ENCODE peak calls at places on chromosomes 3 and 15, in eight cellular contexts. R, W, C, J, P, Z, B and K are unnamed samples.

GRCh38 chr15:27608248-27608647 is 490.9 kb downstream of the OCA2 start:
- DNase-seq in R (no peak), W (no peak), C (no peak), J (no peak), P (no peak), Z (no peak), B (no peak), K (no peak)

GRCh38 chr3:72582963-72583362 is 265.3 kb downstream of the SHQ1 start:
- DNase-seq in R (no peak), W (no peak), C (no peak), J (no peak), P (no peak), Z (no peak), B (no peak), K (no peak)

GRCh38 chr3:99532246-99532645 is 106.1 kb upstream of the COL8A1 start:
- DNase-seq in R (peak), W (no peak), C (peak), J (no peak), P (peak), Z (no peak), B (peak), K (peak)

GRCh38 chr3:188868803-188869202 is 303.0 kb upstream of the TPRG1 start:
- DNase-seq in R (no peak), W (no peak), C (no peak), J (no peak), P (peak), Z (no peak), B (no peak), K (no peak)

GRCh38 chr3:111739241-111739952 is 119.7 kb upstream of the PHLDB2 start:
- DNase-seq in R (no peak), W (peak), C (no peak), J (no peak), P (peak), Z (no peak), B (no peak), K (peak)

GRCh38 chr3:117874028-117874765 is 1160.4 kb downstream of the IGSF11 start:
- DNase-seq in R (no peak), W (no peak), C (no peak), J (no peak), P (no peak), Z (no peak), B (no peak), K (peak)

GRCh38 chr3:157856078-157856939 is 249.9 kb downstream of the SHOX2 start:
- DNase-seq in R (no peak), W (no peak), C (peak), J (no peak), P (peak), Z (no peak), B (no peak), K (no peak)

GRCh38 chr15:62779041-62779810 is 263.3 kb upstream of the TPM1 start:
- DNase-seq in R (no peak), W (no peak), C (no peak), J (no peak), P (no peak), Z (no peak), B (no peak), K (peak)

GRCh38 chr3:114418724-114419543 is 125.1 kb downstream of the TIGIT start:
- DNase-seq in R (no peak), W (peak), C (peak), J (no peak), P (peak), Z (no peak), B (peak), K (peak)

GRCh38 chr3:16828815-16829214 is 55.9 kb upstream of the PLCL2 start:
- DNase-seq in R (no peak), W (no peak), C (no peak), J (no peak), P (peak), Z (peak), B (peak), K (peak)

GRCh38 chr3:43522702-43523362 is 99.0 kb downstream of the ANO10 start:
- DNase-seq in R (no peak), W (no peak), C (no peak), J (no peak), P (peak), Z (no peak), B (no peak), K (peak)

GRCh38 chr3:100665230-100665629 is 44.1 kb upstream of the TFG start:
- DNase-seq in R (no peak), W (no peak), C (no peak), J (no peak), P (no peak), Z (peak), B (no peak), K (no peak)

GRCh38 chr15:89371145-89372044 is 36.8 kb upstream of the POLG start:
- DNase-seq in R (peak), W (no peak), C (no peak), J (no peak), P (no peak), Z (no peak), B (peak), K (no peak)

GRCh38 chr15:97502038-97502437 is 458.5 kb upstream of the ARRDC4 start:
- DNase-seq in R (no peak), W (no peak), C (no peak), J (no peak), P (peak), Z (no peak), B (no peak), K (peak)

GRCh38 chr3:143433787-143434378 is 314.3 kb downstream of the CHST2 start:
- DNase-seq in R (no peak), W (no peak), C (no peak), J (no peak), P (no peak), Z (no peak), B (no peak), K (no peak)

GRCh38 chr3:138184994-138185393 is 2.1 kb upstream of the ARMC8 start:
- DNase-seq in R (no peak), W (no peak), C (no peak), J (no peak), P (peak), Z (no peak), B (peak), K (peak)

GRCh38 chr3:137616019-137616418 is 148.1 kb upstream of the SOX14 start:
- DNase-seq in R (no peak), W (no peak), C (no peak), J (no peak), P (no peak), Z (no peak), B (no peak), K (no peak)

GRCh38 chr3:12990306-12990705 is 82.9 kb downstream of the IQSEC1 start:
- DNase-seq in R (no peak), W (no peak), C (no peak), J (no peak), P (no peak), Z (no peak), B (no peak), K (peak)